ENCODE peak calls at places on chromosomes 2 and 18, in nine cellular contexts. One of them, this sample, is unnamed.

GRCh38 chr18:67634631-67635338 is 118.3 kb upstream of the DSEL start:
- DNase-seq in kidney: no peak
- DNase-seq in psoas muscle: no peak
- DNase-seq in IMR-90: no peak
- DNase-seq in cardiac muscle cell: peak; percentile 9
- DNase-seq in mesendoderm: no peak
- DNase-seq in Panc1: no peak
- DNase-seq in RWPE1: no peak
- DNase-seq in substantia nigra: no peak
- DNase-seq in this sample: no peak

GRCh38 chr2:118321436-118322100 is 233.3 kb downstream of the INSIG2 start:
- DNase-seq in kidney: no peak
- DNase-seq in psoas muscle: no peak
- DNase-seq in IMR-90: no peak
- DNase-seq in cardiac muscle cell: no peak
- DNase-seq in mesendoderm: peak; percentile 80
- DNase-seq in Panc1: no peak
- DNase-seq in RWPE1: no peak
- DNase-seq in substantia nigra: no peak
- DNase-seq in this sample: no peak

GRCh38 chr2:127607399-127607908 is 38.5 kb upstream of the GPR17 start:
- DNase-seq in kidney: peak; percentile 45
- DNase-seq in psoas muscle: no peak
- DNase-seq in IMR-90: no peak
- DNase-seq in cardiac muscle cell: no peak
- DNase-seq in mesendoderm: no peak
- DNase-seq in Panc1: no peak
- DNase-seq in RWPE1: no peak
- DNase-seq in substantia nigra: no peak
- DNase-seq in this sample: no peak

GRCh38 chr2:216349366-216349765 is 22.9 kb downstream of the MARCHF4 start:
- DNase-seq in kidney: no peak
- DNase-seq in psoas muscle: no peak
- DNase-seq in IMR-90: no peak
- DNase-seq in cardiac muscle cell: peak; percentile 45
- DNase-seq in mesendoderm: peak; percentile 95
- DNase-seq in Panc1: no peak
- DNase-seq in RWPE1: no peak
- DNase-seq in substantia nigra: no peak
- DNase-seq in this sample: no peak

GRCh38 chr2:43005211-43005974 is 213.0 kb upstream of the HAAO start:
- DNase-seq in kidney: peak; percentile 90
- DNase-seq in psoas muscle: no peak
- DNase-seq in IMR-90: no peak
- DNase-seq in cardiac muscle cell: no peak
- DNase-seq in mesendoderm: no peak
- DNase-seq in Panc1: no peak
- DNase-seq in RWPE1: no peak
- DNase-seq in substantia nigra: peak; percentile 44
- DNase-seq in this sample: no peak

GRCh38 chr2:50444286-50444685 is 587.6 kb downstream of the NRXN1 start:
- DNase-seq in kidney: no peak
- DNase-seq in psoas muscle: no peak
- DNase-seq in IMR-90: no peak
- DNase-seq in cardiac muscle cell: no peak
- DNase-seq in mesendoderm: no peak
- DNase-seq in Panc1: no peak
- DNase-seq in RWPE1: peak; percentile 44
- DNase-seq in substantia nigra: no peak
- DNase-seq in this sample: no peak

GRCh38 chr2:211035548-211036185 is 479.3 kb downstream of the CPS1 start:
- DNase-seq in kidney: no peak
- DNase-seq in psoas muscle: no peak
- DNase-seq in IMR-90: peak; percentile 4
- DNase-seq in cardiac muscle cell: peak; percentile 39
- DNase-seq in mesendoderm: peak; percentile 60
- DNase-seq in Panc1: no peak
- DNase-seq in RWPE1: no peak
- DNase-seq in substantia nigra: no peak
- DNase-seq in this sample: no peak

GRCh38 chr18:48997985-48998831 is 47.4 kb upstream of the SMAD7 start:
- DNase-seq in kidney: peak; percentile 94
- DNase-seq in psoas muscle: peak; percentile 86
- DNase-seq in IMR-90: peak; percentile 97
- DNase-seq in cardiac muscle cell: peak; percentile 67
- DNase-seq in mesendoderm: peak; percentile 99
- DNase-seq in Panc1: peak; percentile 82
- DNase-seq in RWPE1: peak; percentile 87
- DNase-seq in substantia nigra: no peak
- DNase-seq in this sample: peak; percentile 87

GRCh38 chr2:10382313-10383061 is 65.6 kb downstream of the ODC1 start:
- DNase-seq in kidney: no peak
- DNase-seq in psoas muscle: no peak
- DNase-seq in IMR-90: no peak
- DNase-seq in cardiac muscle cell: no peak
- DNase-seq in mesendoderm: peak; percentile 64
- DNase-seq in Panc1: no peak
- DNase-seq in RWPE1: no peak
- DNase-seq in substantia nigra: no peak
- DNase-seq in this sample: peak; percentile 76

GRCh38 chr18:9876867-9877654 is 8.7 kb upstream of the TXNDC2 start:
- DNase-seq in kidney: no peak
- DNase-seq in psoas muscle: no peak
- DNase-seq in IMR-90: peak; percentile 97
- DNase-seq in cardiac muscle cell: peak; percentile 22
- DNase-seq in mesendoderm: peak; percentile 96
- DNase-seq in Panc1: no peak
- DNase-seq in RWPE1: peak; percentile 32
- DNase-seq in substantia nigra: no peak
- DNase-seq in this sample: no peak

GRCh38 chr2:69961496-69961895 is at the start of gene ASPRV1:
- DNase-seq in kidney: no peak
- DNase-seq in psoas muscle: no peak
- DNase-seq in IMR-90: no peak
- DNase-seq in cardiac muscle cell: no peak
- DNase-seq in mesendoderm: no peak
- DNase-seq in Panc1: no peak
- DNase-seq in RWPE1: no peak
- DNase-seq in substantia nigra: peak; percentile 78
- DNase-seq in this sample: no peak

GRCh38 chr2:9524291-9524690 is 31.3 kb downstream of the ADAM17 start:
- DNase-seq in kidney: no peak
- DNase-seq in psoas muscle: no peak
- DNase-seq in IMR-90: no peak
- DNase-seq in cardiac muscle cell: no peak
- DNase-seq in mesendoderm: no peak
- DNase-seq in Panc1: no peak
- DNase-seq in RWPE1: no peak
- DNase-seq in substantia nigra: no peak
- DNase-seq in this sample: no peak

GRCh38 chr18:23756590-23757540 is 67.6 kb downstream of the LAMA3 start:
- DNase-seq in kidney: no peak
- DNase-seq in psoas muscle: no peak
- DNase-seq in IMR-90: no peak
- DNase-seq in cardiac muscle cell: no peak
- DNase-seq in mesendoderm: peak; percentile 52
- DNase-seq in Panc1: no peak
- DNase-seq in RWPE1: no peak
- DNase-seq in substantia nigra: no peak
- DNase-seq in this sample: no peak
- H3K27ac ChIP-seq in kidney: no peak overlapping the region
- H3K27ac ChIP-seq in psoas muscle: no peak overlapping the region
- H3K27ac ChIP-seq in IMR-90: no peak overlapping the region
- H3K27ac ChIP-seq in cardiac muscle cell: no peak overlapping the region
- H3K27ac ChIP-seq in mesendoderm: no peak overlapping the region
- H3K27ac ChIP-seq in Panc1: no peak overlapping the region
- H3K27ac ChIP-seq in RWPE1: no peak overlapping the region
- H3K27ac ChIP-seq in substantia nigra: no peak overlapping the region
- H3K27ac ChIP-seq in this sample: no peak overlapping the region

GRCh38 chr18:63848159-63848558 is 39.3 kb upstream of the SERPINB2 start:
- DNase-seq in kidney: no peak
- DNase-seq in psoas muscle: no peak
- DNase-seq in IMR-90: peak; percentile 75
- DNase-seq in cardiac muscle cell: peak; percentile 62
- DNase-seq in mesendoderm: peak; percentile 71
- DNase-seq in Panc1: no peak
- DNase-seq in RWPE1: peak; percentile 36
- DNase-seq in substantia nigra: no peak
- DNase-seq in this sample: no peak
- H3K27ac ChIP-seq in kidney: no peak overlapping the region
- H3K27ac ChIP-seq in psoas muscle: no peak overlapping the region
- H3K27ac ChIP-seq in IMR-90: no peak overlapping the region
- H3K27ac ChIP-seq in cardiac muscle cell: no peak overlapping the region
- H3K27ac ChIP-seq in mesendoderm: no peak overlapping the region
- H3K27ac ChIP-seq in Panc1: no peak overlapping the region
- H3K27ac ChIP-seq in RWPE1: no peak overlapping the region
- H3K27ac ChIP-seq in substantia nigra: no peak overlapping the region
- H3K27ac ChIP-seq in this sample: no peak overlapping the region

GRCh38 chr18:31399336-31400032 is 22.9 kb downstream of the DSG4 start:
- DNase-seq in kidney: no peak
- DNase-seq in psoas muscle: no peak
- DNase-seq in IMR-90: no peak
- DNase-seq in cardiac muscle cell: no peak
- DNase-seq in mesendoderm: no peak
- DNase-seq in Panc1: no peak
- DNase-seq in RWPE1: no peak
- DNase-seq in substantia nigra: no peak
- DNase-seq in this sample: no peak

GRCh38 chr18:31398191-31398590 is 21.6 kb downstream of the DSG4 start:
- DNase-seq in kidney: no peak
- DNase-seq in psoas muscle: no peak
- DNase-seq in IMR-90: no peak
- DNase-seq in cardiac muscle cell: no peak
- DNase-seq in mesendoderm: no peak
- DNase-seq in Panc1: no peak
- DNase-seq in RWPE1: no peak
- DNase-seq in substantia nigra: no peak
- DNase-seq in this sample: no peak

GRCh38 chr18:31393286-31393685 is 16.7 kb downstream of the DSG4 start:
- DNase-seq in kidney: no peak
- DNase-seq in psoas muscle: no peak
- DNase-seq in IMR-90: no peak
- DNase-seq in cardiac muscle cell: no peak
- DNase-seq in mesendoderm: peak; percentile 36
- DNase-seq in Panc1: no peak
- DNase-seq in RWPE1: no peak
- DNase-seq in substantia nigra: no peak
- DNase-seq in this sample: no peak

GRCh38 chr18:31400191-31400590 is 23.6 kb downstream of the DSG4 start:
- DNase-seq in kidney: no peak
- DNase-seq in psoas muscle: no peak
- DNase-seq in IMR-90: no peak
- DNase-seq in cardiac muscle cell: no peak
- DNase-seq in mesendoderm: no peak
- DNase-seq in Panc1: no peak
- DNase-seq in RWPE1: no peak
- DNase-seq in substantia nigra: no peak
- DNase-seq in this sample: no peak

GRCh38 chr18:31396796-31397195 is 20.2 kb downstream of the DSG4 start:
- DNase-seq in kidney: no peak
- DNase-seq in psoas muscle: no peak
- DNase-seq in IMR-90: no peak
- DNase-seq in cardiac muscle cell: no peak
- DNase-seq in mesendoderm: no peak
- DNase-seq in Panc1: no peak
- DNase-seq in RWPE1: no peak
- DNase-seq in substantia nigra: no peak
- DNase-seq in this sample: no peak
- H3K27ac ChIP-seq in kidney: no peak overlapping the region
- H3K27ac ChIP-seq in psoas muscle: no peak overlapping the region
- H3K27ac ChIP-seq in IMR-90: no peak overlapping the region
- H3K27ac ChIP-seq in cardiac muscle cell: peak overlapping the region; percentile 73
- H3K27ac ChIP-seq in mesendoderm: no peak overlapping the region
- H3K27ac ChIP-seq in Panc1: no peak overlapping the region
- H3K27ac ChIP-seq in RWPE1: no peak overlapping the region
- H3K27ac ChIP-seq in substantia nigra: no peak overlapping the region
- H3K27ac ChIP-seq in this sample: peak overlapping the region; percentile 74

GRCh38 chr2:217695033-217695520 is 307.7 kb downstream of the TNS1 start:
- DNase-seq in kidney: no peak
- DNase-seq in psoas muscle: no peak
- DNase-seq in IMR-90: peak; percentile 97
- DNase-seq in cardiac muscle cell: no peak
- DNase-seq in mesendoderm: no peak
- DNase-seq in Panc1: no peak
- DNase-seq in RWPE1: peak; percentile 54
- DNase-seq in substantia nigra: no peak
- DNase-seq in this sample: no peak

GRCh38 chr2:217694296-217694695 is 308.5 kb downstream of the TNS1 start:
- DNase-seq in kidney: no peak
- DNase-seq in psoas muscle: no peak
- DNase-seq in IMR-90: peak; percentile 32
- DNase-seq in cardiac muscle cell: no peak
- DNase-seq in mesendoderm: peak; percentile 72
- DNase-seq in Panc1: no peak
- DNase-seq in RWPE1: no peak
- DNase-seq in substantia nigra: no peak
- DNase-seq in this sample: no peak

GRCh38 chr2:217693363-217693762 is 309.4 kb downstream of the TNS1 start:
- DNase-seq in kidney: no peak
- DNase-seq in psoas muscle: no peak
- DNase-seq in IMR-90: no peak
- DNase-seq in cardiac muscle cell: no peak
- DNase-seq in mesendoderm: no peak
- DNase-seq in Panc1: no peak
- DNase-seq in RWPE1: no peak
- DNase-seq in substantia nigra: no peak
- DNase-seq in this sample: no peak

GRCh38 chr2:217691516-217691915 is 311.3 kb downstream of the TNS1 start:
- DNase-seq in kidney: no peak
- DNase-seq in psoas muscle: no peak
- DNase-seq in IMR-90: no peak
- DNase-seq in cardiac muscle cell: no peak
- DNase-seq in mesendoderm: no peak
- DNase-seq in Panc1: no peak
- DNase-seq in RWPE1: no peak
- DNase-seq in substantia nigra: no peak
- DNase-seq in this sample: no peak

DNA sequence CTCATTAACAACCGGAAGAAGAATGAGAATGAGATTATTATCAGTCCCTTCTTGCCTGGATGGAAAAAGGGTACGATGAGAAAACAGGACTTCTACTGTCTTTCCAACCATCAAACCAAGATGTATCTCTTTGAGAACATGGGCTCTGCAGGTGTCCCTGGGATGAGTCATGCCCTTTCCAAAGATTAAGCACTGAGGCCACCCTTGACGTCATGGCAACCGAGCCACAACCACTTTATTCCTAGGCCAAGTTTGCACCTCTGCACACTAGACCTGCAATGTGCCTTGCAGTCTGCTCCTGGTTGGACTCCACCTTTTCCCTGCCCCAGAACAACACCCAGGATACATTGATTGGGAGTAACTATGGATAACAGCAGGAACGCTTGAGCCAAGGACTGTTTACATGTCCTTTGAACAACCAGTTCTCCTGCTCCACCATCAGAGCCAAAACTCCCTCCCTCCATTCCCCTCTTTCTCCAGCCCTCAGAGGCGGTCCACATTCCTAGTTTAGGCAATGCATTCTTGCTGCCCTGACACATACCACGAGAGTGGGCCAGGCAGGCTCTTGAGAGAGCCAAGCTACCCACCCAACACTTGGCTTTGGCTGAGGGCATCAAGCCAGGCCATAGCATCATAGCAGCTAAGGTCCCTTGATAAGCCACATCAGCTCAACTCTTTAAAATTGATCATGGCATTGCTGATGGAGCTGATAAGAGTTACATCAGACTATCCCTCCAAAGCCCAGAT is 310.7 kb downstream of the TNS1 start:
- DNase-seq in kidney: no peak
- DNase-seq in psoas muscle: peak; percentile 58
- DNase-seq in IMR-90: peak; percentile 46
- DNase-seq in cardiac muscle cell: no peak
- DNase-seq in mesendoderm: peak; percentile 71
- DNase-seq in Panc1: no peak
- DNase-seq in RWPE1: no peak
- DNase-seq in substantia nigra: no peak
- DNase-seq in this sample: peak; percentile 88
- H3K27ac ChIP-seq in kidney: no peak overlapping the region
- H3K27ac ChIP-seq in psoas muscle: no peak overlapping the region
- H3K27ac ChIP-seq in IMR-90: no peak overlapping the region
- H3K27ac ChIP-seq in cardiac muscle cell: no peak overlapping the region
- H3K27ac ChIP-seq in mesendoderm: no peak overlapping the region
- H3K27ac ChIP-seq in Panc1: no peak overlapping the region
- H3K27ac ChIP-seq in RWPE1: no peak overlapping the region
- H3K27ac ChIP-seq in substantia nigra: no peak overlapping the region
- H3K27ac ChIP-seq in this sample: peak overlapping the region; percentile 62